ENCODE peak calls at places on chromosomes 5 and 9, in six cellular contexts. G is fibroblast of lung, Z is OCI-LY7, Y is DND-41, O is endothelial cell of umbilical vein, P is hepatocyte. U is an unnamed sample.

GRCh38 chr9:115888131-115888530 is 265.5 kb upstream of the PAPPA start:
- DNase-seq in G (no peak), Z (no peak), Y (no peak), O (no peak), P (no peak), U (no peak)

GRCh38 chr5:149381986-149382338 is 2.9 kb upstream of the IL17B start:
- DNase-seq in G (peak), Z (peak), Y (peak), O (peak), P (peak), U (peak)

GRCh38 chr9:91425270-91425669 is 1.6 kb upstream of the NFIL3 start:
- DNase-seq in G (peak), Z (no peak), Y (no peak), O (no peak), P (no peak), U (no peak)

GRCh38 chr9:87766697-87767096 is 40.8 kb downstream of the CTSL start:
- DNase-seq in G (no peak), Z (no peak), Y (no peak), O (no peak), P (peak), U (peak)

GRCh38 chr5:50874985-50875330 is 208.5 kb downstream of the PARP8 start:
- DNase-seq in G (no peak), Z (no peak), Y (no peak), O (no peak), P (no peak), U (no peak)

GRCh38 chr5:9543266-9543925 is 2.5 kb downstream of the SEMA5A start:
- DNase-seq in G (peak), Z (no peak), Y (no peak), O (no peak), P (no peak), U (no peak)

GRCh38 chr5:98064118-98064517 is 709.3 kb upstream of the RGMB start:
- DNase-seq in G (no peak), Z (no peak), Y (no peak), O (no peak), P (no peak), U (no peak)

GRCh38 chr5:88787856-88788255 is 95.1 kb downstream of the MEF2C start:
- DNase-seq in G (no peak), Z (no peak), Y (no peak), O (peak), P (no peak), U (peak)

GRCh38 chr9:126057036-126057435 is 269.6 kb upstream of the MVB12B start:
- DNase-seq in G (peak), Z (no peak), Y (no peak), O (no peak), P (no peak), U (no peak)

GRCh38 chr5:146199216-146199815 is 4.1 kb upstream of the RBM27 start:
- DNase-seq in G (no peak), Z (no peak), Y (no peak), O (no peak), P (no peak), U (no peak)

GRCh38 chr5:56479701-56480304 is 246.7 kb upstream of the ANKRD55 start:
- DNase-seq in G (no peak), Z (peak), Y (no peak), O (peak), P (no peak), U (no peak)

GRCh38 chr5:102713682-102714231 is 41.3 kb upstream of the PAM start:
- DNase-seq in G (no peak), Z (no peak), Y (no peak), O (no peak), P (no peak), U (no peak)

GRCh38 chr9:114271556-114272510 is 51.1 kb upstream of the ORM1 start:
- DNase-seq in G (peak), Z (peak), Y (peak), O (peak), P (no peak), U (no peak)

GRCh38 chr5:58499951-58500350 is 8.7 kb downstream of the GAPT start:
- DNase-seq in G (no peak), Z (peak), Y (no peak), O (no peak), P (no peak), U (no peak)

GRCh38 chr5:58499231-58499630 is 8.0 kb downstream of the GAPT start:
- DNase-seq in G (no peak), Z (no peak), Y (no peak), O (no peak), P (no peak), U (no peak)

GRCh38 chr5:58505502-58505901 is 14.3 kb downstream of the GAPT start:
- DNase-seq in G (no peak), Z (no peak), Y (no peak), O (no peak), P (no peak), U (no peak)

GRCh38 chr5:58503634-58504033 is 12.4 kb downstream of the GAPT start:
- DNase-seq in G (no peak), Z (no peak), Y (no peak), O (no peak), P (no peak), U (no peak)

GRCh38 chr5:58502032-58502431 is 10.8 kb downstream of the GAPT start:
- DNase-seq in G (no peak), Z (no peak), Y (no peak), O (no peak), P (no peak), U (no peak)
- H2AFZ ChIP-seq in G (no peak), Z (no peak), Y (no peak), O (no peak), P (no peak), U (no peak)

DNA sequence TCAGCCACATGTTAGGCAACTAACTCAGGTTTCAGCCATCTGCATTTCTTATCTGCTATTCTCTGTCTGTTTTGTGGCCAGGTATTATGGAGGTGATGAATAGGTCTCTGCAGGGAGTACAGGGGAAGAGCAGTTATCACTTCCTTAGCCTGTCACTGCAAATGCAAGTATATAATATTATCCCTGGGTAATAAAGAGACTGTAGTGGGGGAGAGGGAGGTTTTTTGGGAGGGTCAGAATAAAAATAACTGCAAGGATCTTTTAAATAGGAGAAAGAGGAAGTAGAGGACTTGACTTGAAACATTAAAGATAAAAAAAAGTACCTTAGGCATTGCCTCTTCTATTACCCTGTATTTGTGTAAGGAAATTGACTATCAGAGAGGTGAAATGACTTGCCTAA is 49.5 kb upstream of the PTGER4 start:
- DNase-seq in G (no peak), Z (no peak), Y (no peak), O (no peak), P (no peak), U (no peak)
- H3K4me2 ChIP-seq in G (no peak), Z (no peak), Y (no peak), O (no peak), P (no peak), U (no peak)

GRCh38 chr9:14372437-14373318 is 58.7 kb upstream of the NFIB start:
- DNase-seq in G (peak), Z (no peak), Y (no peak), O (peak), P (peak), U (no peak)
- H2AFZ ChIP-seq in G (no peak), Z (no peak), Y (no peak), O (no peak), P (no peak), U (no peak)

GRCh38 chr5:76143884-76144283 is 60.7 kb downstream of the SV2C start:
- DNase-seq in G (no peak), Z (no peak), Y (no peak), O (no peak), P (no peak), U (no peak)

GRCh38 chr5:76144892-76145291 is 61.7 kb downstream of the SV2C start:
- DNase-seq in G (no peak), Z (no peak), Y (no peak), O (no peak), P (no peak), U (no peak)

GRCh38 chr5:76145945-76146344 is 62.8 kb downstream of the SV2C start:
- DNase-seq in G (no peak), Z (peak), Y (no peak), O (no peak), P (peak), U (no peak)
- H3K4me2 ChIP-seq in G (no peak), Z (no peak), Y (no peak), O (no peak), P (no peak), U (no peak)

DNA sequence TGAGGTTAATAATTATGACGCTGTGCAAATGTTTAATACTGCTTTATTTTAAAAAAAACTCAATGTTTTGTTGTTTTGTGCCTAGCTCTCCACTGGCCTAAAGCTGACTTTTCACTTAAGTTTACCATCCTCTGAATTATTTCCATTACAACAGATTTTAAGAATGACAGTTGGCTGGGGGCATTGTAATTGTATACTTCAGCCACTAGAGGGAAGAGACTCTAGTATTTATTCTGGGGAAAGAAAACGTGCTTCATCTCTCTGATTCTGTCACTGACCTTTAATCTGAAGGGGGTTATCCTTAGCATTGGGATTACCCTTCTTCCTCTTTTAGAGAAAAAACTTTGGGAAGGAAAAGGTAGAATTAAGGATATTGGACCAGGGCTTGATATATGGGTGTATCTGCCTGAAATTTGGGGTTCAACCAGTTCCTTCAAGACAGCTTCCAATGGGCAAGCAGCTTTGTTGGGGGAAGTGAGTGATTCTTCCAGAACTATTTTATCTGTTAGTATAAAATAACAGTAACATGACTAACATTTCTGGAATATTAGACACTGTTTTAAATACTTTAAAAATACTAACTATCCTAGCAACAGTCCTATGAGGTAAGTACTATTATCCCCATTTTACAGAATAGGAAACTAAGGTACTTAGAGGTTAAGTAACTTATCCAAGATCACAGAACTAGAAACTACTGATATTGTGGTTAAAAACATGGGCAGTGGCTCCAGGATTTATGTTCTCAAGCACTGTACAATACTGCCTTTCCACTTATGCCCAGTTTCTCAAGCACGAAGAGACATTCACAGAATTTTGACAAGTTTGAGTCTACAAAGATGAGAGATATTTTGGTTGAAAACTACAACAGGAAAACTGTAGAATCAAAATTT is 208.4 kb downstream of the CD180 start:
- DNase-seq in G (no peak), Z (peak), Y (no peak), O (peak), P (peak), U (no peak)
- H2AFZ ChIP-seq in G (no peak), Z (no peak), Y (no peak), O (no peak), P (no peak), U (no peak)

U was measured in keratinocyte.